ENCODE peak calls at places on chromosomes 5 and 9, in eight cellular contexts. T, Z, F, U, X, S, B and J are unnamed samples.

GRCh38 chr5:73826761-73827450 is 200.9 kb downstream of the ARHGEF28 start:
- DNase-seq in Z (peak), B (no peak), T (peak), U (no peak), X (peak), F (peak), S (no peak), J (no peak)

GRCh38 chr5:18281947-18282557 is 647.8 kb downstream of the TAF11L14 start:
- DNase-seq in S (no peak), F (peak), X (peak), U (no peak), T (peak), Z (peak), B (peak), J (no peak)

GRCh38 chr5:74132485-74132884 is 506.5 kb downstream of the ARHGEF28 start:
- DNase-seq in S (no peak), X (no peak), B (no peak), Z (no peak), T (no peak), F (no peak), U (no peak), J (no peak)

GRCh38 chr5:36733183-36733582 is 126.8 kb downstream of the SLC1A3 start:
- DNase-seq in U (no peak), F (no peak), X (no peak), B (no peak), S (no peak), Z (no peak), T (peak), J (no peak)

GRCh38 chr9:7315746-7316457 is 483.7 kb downstream of the DMAC1 start:
- DNase-seq in T (no peak), B (no peak), U (no peak), F (no peak), X (peak), S (no peak), Z (no peak), J (no peak)

GRCh38 chr9:72489986-72490385 is 31.4 kb upstream of the TMC1 start:
- DNase-seq in S (no peak), T (no peak), U (no peak), X (no peak), Z (no peak), F (no peak), B (no peak), J (no peak)

GRCh38 chr9:12696931-12697622 is 3.9 kb downstream of the TYRP1 start:
- DNase-seq in Z (no peak), F (no peak), X (peak), T (no peak), U (no peak), S (no peak), B (no peak), J (no peak)

GRCh38 chr5:9394221-9394620 is 151.7 kb downstream of the SEMA5A start:
- DNase-seq in X (no peak), F (no peak), S (no peak), B (no peak), U (no peak), T (no peak), Z (no peak), J (no peak)

GRCh38 chr5:15263942-15264341 is 236.0 kb upstream of the FBXL7 start:
- DNase-seq in F (no peak), U (no peak), B (no peak), S (no peak), X (no peak), Z (no peak), T (no peak), J (no peak)

GRCh38 chr5:117623042-117623815 is 1048.6 kb upstream of the SEMA6A start:
- DNase-seq in U (no peak), B (no peak), S (no peak), T (no peak), Z (peak), F (no peak), X (no peak), J (no peak)

GRCh38 chr5:68682400-68683152 is 411.2 kb upstream of the SLC30A5 start:
- DNase-seq in F (no peak), S (no peak), U (no peak), B (no peak), X (no peak), Z (no peak), T (no peak), J (no peak)

GRCh38 chr5:54610197-54610898 is 92.8 kb downstream of the SNX18 start:
- DNase-seq in U (no peak), X (peak), B (no peak), Z (no peak), S (no peak), F (no peak), T (no peak), J (no peak)

GRCh38 chr9:69317081-69317480 is 7.9 kb upstream of the ENTREP1 start:
- DNase-seq in F (no peak), S (no peak), U (no peak), X (no peak), Z (peak), B (peak), T (no peak), J (no peak)

GRCh38 chr5:34005211-34005610 is 2.6 kb downstream of the AMACR start:
- DNase-seq in X (no peak), S (no peak), F (no peak), Z (no peak), U (no peak), B (no peak), T (no peak), J (no peak)

GRCh38 chr5:32534056-32534455 is 51.3 kb upstream of the SUB1 start:
- DNase-seq in X (peak), B (no peak), T (no peak), S (no peak), Z (no peak), F (no peak), U (no peak), J (no peak)

GRCh38 chr5:17105744-17106450 is 111.5 kb upstream of the BASP1 start:
- DNase-seq in F (peak), Z (peak), X (peak), T (no peak), U (no peak), S (peak), B (peak), J (no peak)

GRCh38 chr5:119021333-119021732 is 33.0 kb upstream of the DTWD2 start:
- DNase-seq in Z (no peak), S (no peak), U (no peak), T (no peak), B (no peak), X (no peak), F (no peak), J (no peak)

GRCh38 chr5:173451031-173451430 is 122.8 kb upstream of the STC2 start:
- DNase-seq in T (no peak), B (peak), S (no peak), Z (peak), U (no peak), F (no peak), X (peak), J (no peak)

GRCh38 chr5:54883374-54884194 is 101.8 kb downstream of the ESM1 start:
- DNase-seq in U (no peak), F (no peak), X (peak), B (no peak), Z (peak), T (no peak), S (peak), J (peak)

DNA sequence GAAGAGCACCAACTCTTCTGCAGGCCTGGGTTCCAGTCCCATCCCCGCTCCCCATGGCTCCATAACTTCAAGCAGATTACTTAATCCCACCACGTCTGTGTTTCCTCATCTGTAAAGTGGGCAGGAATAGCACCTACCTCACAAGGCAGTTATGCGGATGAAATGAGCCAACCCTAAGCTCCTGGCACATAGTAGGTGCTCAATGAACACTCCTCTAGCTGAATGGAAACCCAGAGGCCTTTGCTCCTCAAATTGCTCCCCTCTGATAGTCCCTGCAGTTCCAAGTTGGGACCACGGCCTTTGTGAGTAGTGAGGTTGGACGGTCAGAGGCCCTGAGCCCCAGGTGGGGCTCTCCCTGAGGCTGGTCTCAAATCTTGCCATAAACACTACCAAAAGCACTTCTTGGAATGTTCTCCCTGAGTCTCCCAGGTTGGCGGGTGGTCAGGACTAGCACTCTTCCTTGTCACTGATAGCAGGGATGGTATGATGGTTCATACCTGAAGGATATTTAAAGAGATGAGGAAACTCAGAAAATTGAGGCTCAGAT is 35.5 kb upstream of the SYNPO start:
- DNase-seq in B (no peak), U (no peak), S (peak), T (no peak), Z (no peak), F (no peak), X (no peak), J (peak)
- H3K27ac ChIP-seq in B (no peak), U (no peak), S (peak), T (no peak), Z (no peak), F (no peak), X (no peak), J (no peak)

GRCh38 chr5:181044662-181045305 is 4.7 kb downstream of the BTNL9 start:
- DNase-seq in T (no peak), U (no peak), F (no peak), Z (no peak), B (no peak), S (peak), X (no peak), J (no peak)

GRCh38 chr5:181042036-181042435 is 2.0 kb downstream of the BTNL9 start:
- DNase-seq in F (no peak), U (no peak), S (no peak), B (no peak), Z (no peak), T (no peak), X (no peak), J (no peak)

GRCh38 chr5:181044093-181044599 is 4.1 kb downstream of the BTNL9 start:
- DNase-seq in F (no peak), X (no peak), B (no peak), T (no peak), U (no peak), S (no peak), Z (no peak), J (no peak)

GRCh38 chr5:181042722-181043121 is 2.7 kb downstream of the BTNL9 start:
- DNase-seq in X (no peak), U (no peak), S (no peak), F (no peak), B (no peak), Z (no peak), T (no peak), J (no peak)

DNA sequence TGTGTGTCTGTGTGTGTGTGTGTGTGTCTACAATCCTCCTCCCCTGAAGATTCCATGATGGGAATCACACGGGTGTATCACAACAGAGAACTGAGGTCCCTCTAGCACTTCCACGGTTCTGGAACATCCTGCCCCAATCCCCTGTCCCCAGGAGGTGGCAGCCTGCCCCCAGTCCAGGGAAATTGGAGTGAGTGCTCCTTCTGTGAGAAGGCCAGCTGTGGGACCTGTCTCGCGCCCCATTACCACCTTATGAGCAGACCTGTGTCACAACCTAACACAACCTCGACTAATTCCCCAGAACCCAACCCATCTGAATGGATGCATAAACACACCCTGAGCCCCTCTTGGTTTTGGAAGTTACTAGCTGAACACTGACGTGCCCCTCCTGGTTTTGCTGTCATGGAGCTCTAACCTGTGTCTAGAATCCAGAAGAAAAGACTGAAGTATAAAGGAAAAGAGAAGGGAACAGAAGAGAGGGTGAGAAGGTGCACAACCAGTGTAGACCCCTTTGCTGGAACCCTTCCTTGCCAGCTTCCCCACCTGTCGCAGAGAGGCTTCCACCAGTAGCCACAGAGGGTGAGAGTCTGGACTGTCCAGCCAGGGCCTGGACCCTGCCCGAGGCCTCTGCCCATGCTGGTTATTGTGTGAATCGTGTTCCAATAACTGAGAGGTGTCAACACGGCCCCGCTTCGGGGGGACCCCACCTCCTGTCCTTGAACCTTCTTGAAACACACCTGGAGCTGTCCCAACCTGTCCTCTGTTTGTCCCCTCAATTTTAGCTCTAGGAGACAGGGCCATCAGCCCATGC is 3.4 kb downstream of the BTNL9 start:
- DNase-seq in T (no peak), S (no peak), U (no peak), F (no peak), Z (no peak), B (peak), X (no peak), J (no peak)
- TF ChIP-seq CTCF in T (no peak), S (peak), U (no peak), F (no peak), Z (no peak), B (peak), X (no peak), J (no peak)

GRCh38 chr5:181159286-181160143 is 12.1 kb downstream of the OR2V2 start:
- DNase-seq in Z (peak), X (peak), U (peak), T (no peak), S (peak), B (peak), F (peak), J (peak)
- H3K27ac ChIP-seq in Z (peak), X (no peak), U (peak), T (peak), S (peak), B (peak), F (peak), J (no peak)

DNA sequence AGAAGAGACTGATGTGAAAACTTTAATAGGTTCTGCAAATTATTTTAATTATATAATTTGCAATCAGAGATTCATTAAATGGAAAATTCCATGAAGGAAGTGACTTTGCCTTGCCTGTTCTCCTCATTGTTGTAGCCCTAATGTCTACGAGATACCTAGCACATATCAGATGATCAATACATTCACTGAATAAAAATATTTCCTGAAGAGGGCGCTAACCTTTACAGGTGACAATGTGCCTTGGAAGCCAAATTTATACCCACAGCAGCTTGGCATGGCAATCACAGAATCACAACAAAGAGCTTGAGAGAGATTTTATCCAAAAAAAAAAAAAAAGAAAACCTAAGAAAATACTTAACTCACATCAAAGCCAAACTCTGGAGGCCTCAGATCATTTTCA is 17.4 kb downstream of the HAUS6 start:
- DNase-seq in S (no peak), X (peak), T (no peak), Z (peak), F (no peak), B (peak), U (no peak), J (no peak)
- TF ChIP-seq CTCF in S (no peak), X (peak), T (peak), Z (peak), F (peak), B (peak), U (peak), J (peak)